ENCODE peak calls at places on chromosomes 1 and 21, in seven cellular contexts. A is psoas muscle, G is spleen, M is Caco-2, D is transverse colon, L is AG10803, V is uterus. Q is an unnamed sample.

GRCh38 chr1:75632350-75632949 is 21.5 kb upstream of the SLC44A5 start:
- DNase-seq in A (no peak), G (no peak), M (no peak), D (no peak), L (peak), V (no peak), Q (peak)

GRCh38 chr1:101509370-101509769 is 272.6 kb downstream of the S1PR1 start:
- DNase-seq in A (no peak), G (no peak), M (no peak), D (no peak), L (no peak), V (no peak), Q (no peak)

GRCh38 chr1:65075123-65075976 is 72.7 kb upstream of the AK4 start:
- DNase-seq in A (no peak), G (no peak), M (peak), D (peak), L (peak), V (peak), Q (peak)

GRCh38 chr1:26285366-26286063 is 5.6 kb downstream of the SH3BGRL3 start:
- DNase-seq in A (peak), G (peak), M (no peak), D (peak), L (no peak), V (no peak), Q (no peak)

GRCh38 chr1:247274857-247275256 is 19.0 kb downstream of the VN1R5 start:
- DNase-seq in A (no peak), G (no peak), M (no peak), D (no peak), L (no peak), V (no peak), Q (no peak)

GRCh38 chr1:246122071-246122470 is 385.0 kb downstream of the SMYD3 start:
- DNase-seq in A (no peak), G (no peak), M (no peak), D (no peak), L (no peak), V (no peak), Q (no peak)

GRCh38 chr1:17168480-17168878 is 36.4 kb upstream of the PADI1 start:
- DNase-seq in A (no peak), G (no peak), M (no peak), D (no peak), L (peak), V (no peak), Q (peak)

GRCh38 chr1:25140073-25140797 is 92.1 kb downstream of the SYF2 start:
- DNase-seq in A (no peak), G (peak), M (peak), D (no peak), L (no peak), V (no peak), Q (peak)

GRCh38 chr1:41891403-41891896 is 27.3 kb downstream of the HIVEP3 start:
- DNase-seq in A (no peak), G (no peak), M (no peak), D (peak), L (no peak), V (no peak), Q (no peak)

GRCh38 chr1:64969305-64970066 is 3.1 kb upstream of the JAK1 start:
- DNase-seq in A (no peak), G (no peak), M (no peak), D (no peak), L (peak), V (no peak), Q (no peak)

GRCh38 chr1:26994020-26994745 is 691 bp downstream of the TRNP1 start:
- DNase-seq in A (no peak), G (no peak), M (no peak), D (no peak), L (no peak), V (no peak), Q (no peak)

GRCh38 chr1:186615332-186615731 is 64.9 kb downstream of the PTGS2 start:
- DNase-seq in A (no peak), G (no peak), M (no peak), D (no peak), L (no peak), V (no peak), Q (no peak)

GRCh38 chr1:211731456-211732275 is 56.2 kb upstream of the NEK2 start:
- DNase-seq in A (no peak), G (no peak), M (no peak), D (no peak), L (no peak), V (no peak), Q (no peak)

GRCh38 chr1:211632117-211632807 is 43.2 kb downstream of the NEK2 start:
- DNase-seq in A (no peak), G (peak), M (no peak), D (no peak), L (no peak), V (no peak), Q (peak)

GRCh38 chr1:53508991-53509663 is 49.9 kb downstream of the DMRTB1 start:
- DNase-seq in A (no peak), G (no peak), M (no peak), D (no peak), L (peak), V (peak), Q (no peak)

GRCh38 chr1:153946622-153947246 is at the start of gene DENND4B:
- DNase-seq in A (peak), G (peak), M (peak), D (peak), L (peak), V (peak), Q (peak)

GRCh38 chr1:223074427-223074826 is 68.6 kb downstream of the TLR5 start:
- DNase-seq in A (no peak), G (no peak), M (no peak), D (no peak), L (no peak), V (no peak), Q (no peak)

GRCh38 chr21:17482928-17483327 is 29.9 kb upstream of the CXADR start:
- DNase-seq in A (no peak), G (no peak), M (no peak), D (no peak), L (no peak), V (no peak), Q (no peak)

GRCh38 chr1:12772520-12772919 is 1.0 kb upstream of the PRAMEF12 start:
- DNase-seq in A (no peak), G (no peak), M (no peak), D (no peak), L (no peak), V (no peak), Q (no peak)

GRCh38 chr1:155499953-155500621 is 62.5 kb downstream of the ASH1L start:
- DNase-seq in A (no peak), G (no peak), M (no peak), D (peak), L (no peak), V (no peak), Q (peak)

GRCh38 chr1:199979071-199979470 is 48.4 kb upstream of the NR5A2 start:
- DNase-seq in A (no peak), G (peak), M (no peak), D (no peak), L (no peak), V (no peak), Q (no peak)

GRCh38 chr1:186165303-186165702 is 209.8 kb downstream of the TPR start:
- DNase-seq in A (no peak), G (no peak), M (no peak), D (no peak), L (no peak), V (no peak), Q (no peak)

GRCh38 chr1:206544562-206545257 is 37.4 kb downstream of the RASSF5 start:
- DNase-seq in A (peak), G (peak), M (peak), D (peak), L (no peak), V (peak), Q (peak)

GRCh38 chr1:208731976-208732821 is 488.0 kb upstream of the PLXNA2 start:
- DNase-seq in A (no peak), G (no peak), M (no peak), D (no peak), L (no peak), V (no peak), Q (no peak)

GRCh38 chr1:230186003-230186863 is 119.2 kb downstream of the GALNT2 start:
- DNase-seq in A (peak), G (no peak), M (peak), D (peak), L (peak), V (no peak), Q (peak)

GRCh38 chr1:226404063-226404903 is 3.6 kb downstream of the PARP1 start:
- DNase-seq in A (no peak), G (peak), M (no peak), D (no peak), L (peak), V (no peak), Q (no peak)

GRCh38 chr1:196607940-196608339 is 300 bp downstream of the KCNT2 start:
- DNase-seq in A (no peak), G (no peak), M (no peak), D (no peak), L (no peak), V (no peak), Q (peak)

GRCh38 chr1:214525535-214526019 is 25.8 kb downstream of the PTPN14 start:
- DNase-seq in A (no peak), G (no peak), M (no peak), D (no peak), L (peak), V (no peak), Q (peak)

GRCh38 chr21:28427356-28428022 is 565.2 kb downstream of the LTN1 start:
- DNase-seq in A (no peak), G (no peak), M (no peak), D (no peak), L (peak), V (no peak), Q (peak)

GRCh38 chr1:110213143-110213540 is 3.0 kb downstream of the KCNC4 start:
- DNase-seq in A (no peak), G (no peak), M (no peak), D (no peak), L (no peak), V (no peak), Q (no peak)

GRCh38 chr1:215043405-215043804 is 39.1 kb upstream of the KCNK2 start:
- DNase-seq in A (no peak), G (no peak), M (no peak), D (no peak), L (no peak), V (no peak), Q (no peak)

GRCh38 chr21:42384999-42385398 is 10.9 kb downstream of the TMPRSS3 start:
- DNase-seq in A (no peak), G (no peak), M (no peak), D (peak), L (no peak), V (no peak), Q (no peak)

GRCh38 chr1:193408782-193409293 is 222.4 kb upstream of the B3GALT2 start:
- DNase-seq in A (peak), G (no peak), M (peak), D (peak), L (peak), V (peak), Q (peak)

GRCh38 chr1:37701051-37701450 is 8.7 kb downstream of the CDCA8 start:
- DNase-seq in A (no peak), G (no peak), M (no peak), D (no peak), L (no peak), V (no peak), Q (no peak)

GRCh38 chr1:244675167-244675566 is 22.2 kb downstream of the DESI2 start:
- DNase-seq in A (no peak), G (no peak), M (no peak), D (no peak), L (no peak), V (no peak), Q (peak)

GRCh38 chr1:236287356-236287755 is 5.6 kb upstream of the ERO1B start:
- DNase-seq in A (no peak), G (no peak), M (no peak), D (no peak), L (no peak), V (no peak), Q (no peak)

GRCh38 chr1:236292425-236292824 is 10.7 kb upstream of the ERO1B start:
- DNase-seq in A (no peak), G (no peak), M (no peak), D (no peak), L (no peak), V (no peak), Q (no peak)

GRCh38 chr1:236288620-236288976 is 6.8 kb upstream of the ERO1B start:
- DNase-seq in A (no peak), G (no peak), M (no peak), D (no peak), L (no peak), V (no peak), Q (no peak)

GRCh38 chr1:236287757-236288619 is 6.2 kb upstream of the ERO1B start:
- DNase-seq in A (no peak), G (no peak), M (peak), D (peak), L (peak), V (peak), Q (no peak)

GRCh38 chr1:236289492-236290131 is 7.9 kb upstream of the ERO1B start:
- DNase-seq in A (no peak), G (no peak), M (no peak), D (no peak), L (no peak), V (no peak), Q (no peak)
- H3K4me3 ChIP-seq in A (no peak), G (no peak), M (no peak), D (no peak), L (no peak), V (no peak), Q (no peak)

GRCh38 chr1:34746785-34747637 is 7.8 kb upstream of the GJB5 start:
- DNase-seq in A (no peak), G (no peak), M (no peak), D (peak), L (no peak), V (no peak), Q (no peak)
- TF ChIP-seq CTCF in A (no peak), G (no peak), M (no peak), D (no peak), L (no peak), V (no peak), Q (no peak)

GRCh38 chr1:98865796-98866195 is 138.9 kb downstream of the PLPPR5 start:
- DNase-seq in A (no peak), G (no peak), M (no peak), D (no peak), L (no peak), V (no peak), Q (no peak)

GRCh38 chr1:98874828-98875227 is 129.8 kb downstream of the PLPPR5 start:
- DNase-seq in A (no peak), G (no peak), M (no peak), D (no peak), L (no peak), V (no peak), Q (no peak)

GRCh38 chr1:98870959-98871903 is 133.4 kb downstream of the PLPPR5 start:
- DNase-seq in A (no peak), G (no peak), M (no peak), D (no peak), L (no peak), V (no peak), Q (peak)
- H3K4me3 ChIP-seq in A (no peak), G (no peak), M (no peak), D (no peak), L (no peak), V (no peak), Q (no peak)

DNA sequence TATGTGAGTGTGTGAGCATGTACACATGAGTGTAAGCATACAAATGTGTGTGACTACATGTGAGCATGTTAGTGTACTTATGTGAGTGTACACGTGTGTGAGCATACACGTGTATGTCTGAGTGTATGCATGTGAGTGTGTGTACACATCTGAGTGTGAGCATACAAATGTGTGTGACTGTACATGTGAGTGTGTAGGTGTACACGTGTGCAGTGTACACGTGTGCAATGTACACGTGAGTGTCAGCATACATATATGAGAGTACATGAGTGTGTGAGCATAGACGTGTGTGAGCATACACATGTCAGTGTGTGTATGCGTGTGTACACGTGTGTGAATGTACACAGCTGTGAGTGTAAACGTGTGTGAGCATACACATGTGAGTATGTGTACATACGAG is 170.6 kb downstream of the HUNK start:
- DNase-seq in A (no peak), G (no peak), M (no peak), D (no peak), L (no peak), V (no peak), Q (no peak)
- TF ChIP-seq CTCF in A (no peak), G (no peak), M (no peak), D (no peak), L (no peak), V (no peak), Q (no peak)

DNA sequence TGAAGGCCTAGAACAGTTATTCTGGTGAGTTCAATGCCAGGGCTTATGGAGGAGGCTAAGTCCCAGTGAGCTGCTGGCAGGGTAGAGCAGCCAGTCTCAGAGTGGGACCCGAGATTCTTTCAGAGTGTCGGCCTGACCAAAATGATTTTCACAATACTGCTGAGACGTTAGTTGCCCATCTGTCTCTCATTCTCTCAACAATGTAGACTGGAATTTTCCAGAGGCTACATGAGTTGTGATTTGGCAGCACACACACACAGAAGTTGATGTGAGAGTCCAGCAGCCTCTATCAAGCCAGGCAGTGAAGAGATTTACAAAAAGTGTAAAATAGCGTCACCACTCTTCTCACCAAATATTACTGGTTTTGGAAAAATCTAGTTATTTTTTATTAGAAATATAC is 21.7 kb downstream of the CACNA1S start:
- DNase-seq in A (no peak), G (no peak), M (no peak), D (no peak), L (peak), V (no peak), Q (no peak)
- H3K4me3 ChIP-seq in A (no peak), G (no peak), M (no peak), D (no peak), L (no peak), V (no peak), Q (no peak)

DNA sequence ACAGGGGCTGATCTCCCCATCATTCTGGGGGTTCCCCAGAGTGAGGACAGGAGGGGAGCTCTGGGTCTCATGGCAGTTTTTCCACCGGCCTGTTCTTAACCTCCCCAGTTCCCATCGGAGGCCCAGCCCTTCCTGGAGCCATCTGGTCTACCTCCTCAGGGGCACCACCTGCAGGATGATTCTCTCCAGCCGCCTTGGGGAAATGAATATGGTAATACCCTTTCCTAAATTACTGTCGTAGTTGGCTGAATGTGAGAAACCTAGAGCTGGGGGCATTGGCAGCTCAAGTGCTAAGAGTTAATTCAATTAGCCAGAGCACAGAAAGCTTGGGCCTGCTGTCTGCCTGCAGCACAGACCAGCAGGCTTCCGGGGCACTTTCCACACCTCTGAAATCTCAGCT is 64.9 kb downstream of the TAS1R2 start:
- DNase-seq in A (no peak), G (no peak), M (no peak), D (no peak), L (no peak), V (no peak), Q (no peak)
- TF ChIP-seq CTCF in A (no peak), G (no peak), M (no peak), D (no peak), L (no peak), V (no peak), Q (no peak)

GRCh38 chr1:220751130-220751529 is 3.0 kb downstream of the MTARC2 start:
- DNase-seq in A (no peak), G (no peak), M (no peak), D (peak), L (no peak), V (no peak), Q (no peak)

GRCh38 chr1:220748091-220748934 is at the start of gene MTARC2:
- DNase-seq in A (peak), G (peak), M (peak), D (peak), L (peak), V (peak), Q (peak)

GRCh38 chr1:220755316-220755715 is 7.2 kb downstream of the MTARC2 start:
- DNase-seq in A (no peak), G (no peak), M (no peak), D (no peak), L (no peak), V (no peak), Q (no peak)

GRCh38 chr1:220747426-220748090 is 564 bp upstream of the MTARC2 start:
- DNase-seq in A (no peak), G (no peak), M (no peak), D (no peak), L (no peak), V (no peak), Q (no peak)

DNA sequence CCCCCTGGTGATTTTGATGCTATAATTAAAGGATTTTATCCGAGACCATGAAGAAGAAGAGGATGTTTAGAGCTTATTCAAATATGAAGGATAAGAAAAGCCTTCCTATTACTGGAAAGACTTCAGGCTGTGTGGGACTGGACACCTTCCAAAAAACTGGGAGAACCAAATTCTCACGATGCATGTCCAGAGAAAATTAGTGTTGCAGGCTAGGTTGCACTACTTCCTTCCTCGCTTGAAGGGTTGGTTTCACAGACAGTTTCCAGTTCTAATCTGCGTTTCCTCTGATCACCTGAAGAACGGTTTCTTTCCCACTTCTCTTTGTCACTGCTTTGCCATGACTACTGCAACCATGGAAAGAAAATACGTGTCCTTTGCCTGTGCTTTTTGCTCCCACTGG is 2.0 kb downstream of the MTARC2 start:
- DNase-seq in A (no peak), G (no peak), M (no peak), D (no peak), L (no peak), V (no peak), Q (no peak)
- H3K4me3 ChIP-seq in A (peak), G (no peak), M (no peak), D (no peak), L (no peak), V (no peak), Q (no peak)

GRCh38 chr1:180421614-180422013 is 80.8 kb downstream of the ACBD6 start:
- DNase-seq in A (no peak), G (no peak), M (no peak), D (no peak), L (no peak), V (no peak), Q (no peak)

GRCh38 chr1:180412583-180412982 is 89.8 kb downstream of the ACBD6 start:
- DNase-seq in A (no peak), G (no peak), M (no peak), D (no peak), L (no peak), V (no peak), Q (no peak)

DNA sequence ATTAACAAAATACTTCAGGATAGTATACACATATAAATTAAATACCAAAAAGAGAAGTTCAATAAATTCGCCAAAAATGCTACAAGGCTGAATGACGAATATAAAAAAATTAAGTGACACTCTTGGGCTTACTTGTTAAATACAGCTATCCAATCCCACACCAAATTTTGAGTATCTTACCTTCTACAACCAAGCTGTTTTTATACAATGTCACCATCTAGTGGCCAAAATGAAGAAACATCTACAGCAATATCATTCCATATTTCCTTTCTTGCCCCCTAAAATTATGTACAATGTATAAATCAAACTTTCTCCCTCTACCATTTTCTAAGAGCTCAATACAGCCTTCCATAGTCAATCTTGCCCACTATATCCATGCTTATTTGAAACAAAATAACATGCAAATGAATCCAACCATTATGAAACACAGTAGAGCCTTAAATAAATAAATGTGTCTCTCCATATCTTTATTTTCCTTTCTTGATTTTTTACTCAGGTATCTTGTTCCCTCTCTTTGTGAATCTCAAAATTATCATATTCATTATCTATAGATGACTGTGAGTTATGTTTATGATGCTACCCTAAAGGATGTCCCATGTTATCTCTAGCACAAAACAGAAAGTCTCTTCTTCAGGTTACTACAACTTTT is 86.3 kb downstream of the ACBD6 start:
- DNase-seq in A (no peak), G (no peak), M (no peak), D (no peak), L (peak), V (no peak), Q (peak)
- TF ChIP-seq CTCF in A (peak), G (peak), M (peak), D (peak), L (peak), V (peak), Q (peak)